ENCODE peak calls at places on chromosome 7, in nine cellular contexts. S is activated CD4-positive, alpha-beta T cell treated with anti-CD3 and anti-CD28 coated beads, Interleukin-2, amount 10 ng/mL, durations not matched to agents 7 days and 5 days; E is T-helper 9 cell; D is sciatic nerve; J is NCI-H187 treated with DMSO at 0.1 percent for 48 hours; X is retina; R is glutamatergic neuron; Q is HuH-7.5; I is SK-N-DZ. N is an unnamed sample.

GRCh38 chr7:6142871-6143380 is 111.8 kb downstream of the ANKRD61 start:
- DNase-seq in S (no peak), E (no peak), D (no peak), J (no peak), X (no peak), R (no peak), Q (no peak), I (no peak), N (no peak)

GRCh38 chr7:13830604-13830915 is 158.9 kb downstream of the ETV1 start:
- DNase-seq in S (no peak), E (no peak), D (no peak), J (no peak), X (no peak), R (no peak), Q (no peak), I (no peak), N (no peak)

GRCh38 chr7:153061913-153062528 is 302.5 kb downstream of the ACTR3B start:
- DNase-seq in S (peak), E (no peak), D (no peak), J (no peak), X (peak), R (no peak), Q (peak), I (no peak), N (no peak)

GRCh38 chr7:112537822-112538221 is 57.0 kb downstream of the LSMEM1 start:
- DNase-seq in S (no peak), E (no peak), D (no peak), J (no peak), X (no peak), R (no peak), Q (no peak), I (no peak), N (no peak)

GRCh38 chr7:123341102-123341501 is 141.3 kb upstream of the SLC13A1 start:
- DNase-seq in S (no peak), E (no peak), D (no peak), J (no peak), X (no peak), R (no peak), Q (no peak), I (no peak), N (no peak)

GRCh38 chr7:121398246-121398645 is 2.1 kb upstream of the FAM3C start:
- DNase-seq in S (no peak), E (no peak), D (no peak), J (no peak), X (peak), R (no peak), Q (no peak), I (peak), N (no peak)

GRCh38 chr7:4720225-4720624 is 38.1 kb downstream of the FOXK1 start:
- DNase-seq in S (no peak), E (no peak), D (no peak), J (no peak), X (no peak), R (no peak), Q (no peak), I (no peak), N (no peak)

GRCh38 chr7:116592445-116592844 is 67.6 kb downstream of the CAV1 start:
- DNase-seq in S (no peak), E (no peak), D (no peak), J (no peak), X (no peak), R (no peak), Q (no peak), I (no peak), N (no peak)

GRCh38 chr7:44986218-44987053 is 7.6 kb upstream of the MYO1G start:
- DNase-seq in S (peak), E (peak), D (peak), J (no peak), X (peak), R (peak), Q (peak), I (peak), N (peak)

GRCh38 chr7:130286881-130287280 is 6.1 kb upstream of the CPA4 start:
- DNase-seq in S (no peak), E (no peak), D (no peak), J (no peak), X (no peak), R (no peak), Q (no peak), I (no peak), N (no peak)

GRCh38 chr7:26169271-26169670 is 17.3 kb downstream of the NFE2L3 start:
- DNase-seq in S (no peak), E (no peak), D (no peak), J (no peak), X (no peak), R (no peak), Q (no peak), I (no peak), N (no peak)